ENCODE peak calls at places on chromosomes 7 and 10, in five cellular contexts. L is neural progenitor cell, M is AG04450, Q is fibroblast of villous mesenchyme, N is IMR-90. O is an unnamed sample.

GRCh38 chr7:85160223-85160622 is 26.6 kb downstream of the SEMA3D start:
- DNase-seq in N (peak; percentile 68), L (no peak), Q (no peak), M (no peak), O (peak; percentile 18)

GRCh38 chr10:69392481-69393000 is 24.2 kb downstream of the TACR2 start:
- DNase-seq in Q (peak; percentile 85), M (no peak), N (peak; percentile 77), L (peak; percentile 92), O (peak; percentile 90)

GRCh38 chr10:63093227-63093626 is 39.9 kb upstream of the NRBF2 start:
- DNase-seq in M (no peak), L (no peak), Q (no peak), N (peak; percentile 14), O (no peak)

GRCh38 chr10:33893502-33893901 is 559.0 kb upstream of the NRP1 start:
- DNase-seq in L (no peak), N (no peak), M (no peak), Q (no peak), O (no peak)

GRCh38 chr7:40889560-40889959 is 754.8 kb downstream of the SUGCT start:
- DNase-seq in L (no peak), M (no peak), Q (peak; percentile 43), N (no peak), O (no peak)

GRCh38 chr7:1232103-1232466 is 587 bp upstream of the UNCX start:
- DNase-seq in L (no peak), N (no peak), M (no peak), Q (no peak), O (no peak)

GRCh38 chr7:74022507-74022906 is 5.5 kb upstream of the ELN start:
- DNase-seq in M (no peak), Q (no peak), L (no peak), N (no peak), O (no peak)

GRCh38 chr10:97321807-97322195 is 2.7 kb downstream of the FRAT1 start:
- DNase-seq in N (no peak), Q (no peak), M (no peak), L (peak; percentile 27), O (no peak)

GRCh38 chr10:77532068-77532467 is 105.5 kb downstream of the KCNMA1 start:
- DNase-seq in L (no peak), N (peak; percentile 90), Q (no peak), M (peak; percentile 68), O (peak; percentile 38)

GRCh38 chr7:138137423-138138171 is 61.3 kb downstream of the AKR1D1 start:
- DNase-seq in L (no peak), Q (no peak), N (no peak), M (no peak), O (no peak)

GRCh38 chr7:55155351-55156117 is 136.7 kb downstream of the EGFR start:
- DNase-seq in Q (no peak), M (no peak), N (no peak), L (no peak), O (no peak)

GRCh38 chr7:116554436-116554835 is 29.6 kb downstream of the CAV1 start:
- DNase-seq in N (no peak), L (no peak), Q (no peak), M (no peak), O (peak; percentile 73)

GRCh38 chr7:110541962-110542361 is 549.0 kb upstream of the LRRN3 start:
- DNase-seq in M (peak; percentile 10), N (peak; percentile 67), L (no peak), Q (no peak), O (no peak)

GRCh38 chr10:24706479-24707118 is 17.1 kb downstream of the ARHGAP21 start:
- DNase-seq in Q (peak; percentile 97), M (peak; percentile 83), N (peak; percentile 98), L (no peak), O (peak; percentile 98)

GRCh38 chr10:95503012-95503411 is 58.2 kb downstream of the SORBS1 start:
- DNase-seq in Q (no peak), L (no peak), M (no peak), N (no peak), O (no peak)

GRCh38 chr10:15548331-15548730 is 171.4 kb downstream of the ITGA8 start:
- DNase-seq in N (no peak), M (no peak), Q (no peak), L (peak; percentile 13), O (no peak)

GRCh38 chr7:96949766-96950165 is 55.6 kb upstream of the DLX6 start:
- DNase-seq in M (no peak), L (no peak), N (no peak), Q (peak; percentile 13), O (no peak)

GRCh38 chr7:148773344-148773743 is 74.6 kb downstream of the CUL1 start:
- DNase-seq in N (no peak), Q (no peak), L (no peak), M (no peak), O (peak; percentile 88)

GRCh38 chr10:110151467-110151866 is 55.9 kb upstream of the MXI1 start:
- DNase-seq in Q (no peak), M (no peak), L (peak; percentile 47), N (no peak), O (no peak)

GRCh38 chr7:104272767-104273384 is 55.5 kb upstream of the LHFPL3 start:
- DNase-seq in M (peak; percentile 7), Q (peak; percentile 44), L (no peak), N (peak; percentile 57), O (peak; percentile 77)

GRCh38 chr10:59868974-59869940 is 37.1 kb downstream of the CCDC6 start:
- DNase-seq in Q (no peak), N (no peak), L (no peak), M (no peak), O (no peak)

GRCh38 chr10:69629897-69630650 is at the start of gene FAM241B:
- DNase-seq in L (peak; percentile 90), N (peak; percentile 5), M (no peak), Q (peak; percentile 30), O (peak; percentile 34)

GRCh38 chr10:129956902-129957673 is 7.0 kb downstream of the EBF3 start:
- DNase-seq in L (peak; percentile 48), M (no peak), N (no peak), Q (no peak), O (no peak)

GRCh38 chr10:70456164-70456563 is 14.7 kb upstream of the NODAL start:
- DNase-seq in Q (no peak), L (no peak), M (no peak), N (no peak), O (no peak)

GRCh38 chr7:65342723-65343629 is 30.7 kb upstream of the ZNF92 start:
- DNase-seq in M (no peak), Q (no peak), N (no peak), L (no peak), O (no peak)

GRCh38 chr7:15686209-15686956 is at the start of gene MEOX2:
- DNase-seq in M (no peak), Q (peak; percentile 17), L (peak; percentile 69), N (peak; percentile 7), O (peak; percentile 28)

GRCh38 chr10:48792687-48793096 is 108.0 kb downstream of the WDFY4 start:
- DNase-seq in L (no peak), Q (peak; percentile 40), M (peak; percentile 23), N (peak; percentile 70), O (peak; percentile 66)

DNA sequence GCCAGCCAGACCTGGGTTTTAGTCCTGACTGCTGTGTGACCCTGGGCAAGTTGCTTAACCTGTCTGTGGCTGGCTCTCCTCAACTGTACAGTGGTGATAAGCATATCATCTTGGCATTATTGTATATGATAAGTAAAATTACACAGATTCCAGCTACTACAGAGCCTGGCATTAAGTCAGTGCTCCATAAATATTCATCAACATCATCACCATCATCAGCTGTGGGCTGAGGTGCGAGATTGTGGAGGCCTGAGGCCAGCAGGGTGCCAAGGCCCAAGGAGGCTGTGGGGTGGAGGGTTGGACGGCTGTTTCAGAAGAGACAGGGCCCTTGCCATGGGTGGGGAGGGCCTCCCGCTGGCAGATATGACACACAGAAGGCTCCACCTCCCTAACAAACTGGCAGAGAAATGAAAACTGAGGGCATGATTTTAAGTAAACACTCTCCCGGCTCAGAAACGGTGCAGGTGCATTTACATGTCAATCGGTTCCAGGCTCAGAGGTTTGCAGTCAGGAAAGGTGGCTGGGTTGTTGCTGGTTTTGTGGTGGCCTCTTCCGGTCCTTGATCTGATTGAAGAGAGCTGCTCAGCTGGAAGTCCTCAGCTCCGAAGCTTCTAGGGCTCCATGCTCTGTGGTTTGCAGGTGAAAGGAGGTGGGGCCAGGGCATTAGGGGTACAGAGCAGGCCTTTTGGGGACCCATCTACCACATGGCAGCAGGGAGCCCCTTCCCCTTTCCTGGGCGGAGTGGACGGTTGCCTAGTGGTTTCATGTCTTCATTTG is 10.2 kb downstream of the CRYGN start:
- DNase-seq in M (no peak), Q (peak; percentile 65), N (peak; percentile 7), L (no peak), O (no peak)
- H3K4me3 ChIP-seq in M (no peak overlapping the region), Q (no peak overlapping the region), N (no peak overlapping the region), L (no peak overlapping the region), O (no peak overlapping the region)

GRCh38 chr7:46015107-46015868 is 94.2 kb upstream of the IGFBP3 start:
- DNase-seq in N (peak; percentile 26), M (no peak), Q (peak; percentile 98), L (peak; percentile 96), O (peak; percentile 70)
- TF ChIP-seq CTCF in N (no peak), M (no peak), Q (peak; percentile 17), L (peak; percentile 9), O (no peak)

GRCh38 chr7:42227523-42227922 is 9.5 kb downstream of the GLI3 start:
- DNase-seq in N (no peak), M (no peak), Q (no peak), L (peak; percentile 78), O (no peak)

GRCh38 chr7:42231043-42231442 is 6.0 kb downstream of the GLI3 start:
- DNase-seq in M (no peak), Q (no peak), L (no peak), N (no peak), O (no peak)

GRCh38 chr7:42226354-42226941 is 10.6 kb downstream of the GLI3 start:
- DNase-seq in Q (peak; percentile 56), N (no peak), L (peak; percentile 29), M (no peak), O (no peak)

GRCh38 chr7:42224391-42225003 is 12.5 kb downstream of the GLI3 start:
- DNase-seq in L (peak; percentile 52), N (no peak), M (no peak), Q (no peak), O (no peak)

GRCh38 chr7:42227931-42228591 is 8.9 kb downstream of the GLI3 start:
- DNase-seq in L (peak; percentile 74), M (no peak), Q (peak; percentile 44), N (peak; percentile 46), O (peak; percentile 57)
- H3K4me3 ChIP-seq in L (peak overlapping the region; percentile 41), M (peak overlapping the region; percentile 43), Q (no peak overlapping the region), N (peak overlapping the region; percentile 21), O (peak overlapping the region; percentile 50)

DNA sequence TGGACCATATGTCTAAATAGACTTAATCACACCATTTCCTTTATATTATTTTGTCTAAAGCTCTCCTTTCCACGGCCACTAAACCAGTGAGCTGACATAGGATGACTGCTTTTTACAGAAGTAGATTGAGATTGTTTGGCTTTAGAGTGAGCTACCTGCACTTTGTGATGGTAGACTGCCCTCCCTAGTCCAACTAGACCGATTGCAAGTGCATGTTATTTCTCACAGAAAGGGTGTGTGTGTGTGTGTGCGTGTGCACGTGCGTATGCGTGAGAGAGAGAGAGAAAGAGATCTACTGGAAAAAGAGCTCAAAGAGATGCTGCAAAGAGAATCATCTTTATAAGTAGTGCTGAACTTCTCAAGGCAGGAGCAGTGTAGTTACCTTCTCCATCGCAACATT is 60.7 kb downstream of the VCL start:
- DNase-seq in L (peak; percentile 28), M (no peak), N (no peak), Q (no peak), O (peak; percentile 68)
- TF ChIP-seq CTCF in L (peak; percentile 14), M (no peak), N (no peak), Q (peak; percentile 4), O (peak; percentile 34)

O was measured in choroid plexus epithelial cell.